ENCODE peak calls at places on chromosomes 11 and 22, in eight cellular contexts. T is brain microvascular endothelial cell, Z is transverse colon, H is GM04503, V is coronary artery, M is AG20443, P is iPS DF 6.9, R is sigmoid colon. K is an unnamed sample.

GRCh38 chr11:19191530-19192169 is 10.1 kb downstream of the CSRP3 start:
- DNase-seq in T (no peak), Z (peak; percentile 13), H (no peak), V (no peak), M (no peak), P (no peak), R (no peak), K (no peak)

GRCh38 chr11:64126796-64127195 is 39.1 kb downstream of the MACROD1 start:
- DNase-seq in T (no peak), Z (no peak), H (no peak), V (no peak), M (no peak), P (no peak), R (no peak), K (no peak)

GRCh38 chr11:72671144-72672099 is 2.8 kb downstream of the PDE2A start:
- DNase-seq in T (no peak), Z (no peak), H (no peak), V (no peak), M (no peak), P (no peak), R (no peak), K (no peak)

GRCh38 chr11:75351541-75352416 is at the start of gene ARRB1:
- DNase-seq in T (peak; percentile 6), Z (peak; percentile 81), H (no peak), V (peak; percentile 79), M (peak; percentile 85), P (no peak), R (peak; percentile 82), K (peak; percentile 76)

GRCh38 chr11:33669598-33670249 is 30.9 kb downstream of the C11orf91 start:
- DNase-seq in T (no peak), Z (no peak), H (no peak), V (no peak), M (no peak), P (no peak), R (no peak), K (no peak)

GRCh38 chr11:87300640-87301381 is 263.1 kb downstream of the TMEM135 start:
- DNase-seq in T (no peak), Z (peak; percentile 25), H (no peak), V (no peak), M (no peak), P (no peak), R (no peak), K (no peak)

GRCh38 chr22:46031066-46031465 is 54.1 kb upstream of the WNT7B start:
- DNase-seq in T (no peak), Z (no peak), H (no peak), V (peak; percentile 68), M (no peak), P (no peak), R (peak; percentile 46), K (no peak)

GRCh38 chr22:23832226-23833016 is 6.4 kb downstream of the DERL3 start:
- DNase-seq in T (no peak), Z (no peak), H (no peak), V (peak; percentile 67), M (no peak), P (no peak), R (peak; percentile 58), K (no peak)

GRCh38 chr11:70483077-70483861 is 84.9 kb downstream of the CTTN start:
- DNase-seq in T (peak; percentile 43), Z (peak; percentile 28), H (no peak), V (no peak), M (peak; percentile 52), P (no peak), R (no peak), K (no peak)

GRCh38 chr11:31807791-31808074 is 3.4 kb downstream of the PAX6 start:
- DNase-seq in T (no peak), Z (no peak), H (no peak), V (no peak), M (no peak), P (no peak), R (no peak), K (no peak)

GRCh38 chr22:32574957-32575893 is 100.6 kb downstream of the FBXO7 start:
- DNase-seq in T (no peak), Z (no peak), H (no peak), V (peak; percentile 59), M (no peak), P (no peak), R (no peak), K (no peak)

GRCh38 chr11:73578786-73579185 is 19.1 kb downstream of the FAM168A start:
- DNase-seq in T (no peak), Z (no peak), H (no peak), V (no peak), M (no peak), P (no peak), R (no peak), K (no peak)

GRCh38 chr11:73784080-73784634 is 3.5 kb upstream of the MRPL48 start:
- DNase-seq in T (no peak), Z (no peak), H (no peak), V (no peak), M (no peak), P (no peak), R (no peak), K (no peak)

GRCh38 chr11:69867076-69868002 is 48.1 kb upstream of the FGF3 start:
- DNase-seq in T (peak; percentile 51), Z (no peak), H (no peak), V (peak; percentile 69), M (peak; percentile 42), P (no peak), R (no peak), K (no peak)

GRCh38 chr11:11230802-11231562 is 122.1 kb downstream of the CSNK2A3 start:
- DNase-seq in T (no peak), Z (no peak), H (no peak), V (no peak), M (no peak), P (peak; percentile 22), R (no peak), K (no peak)

GRCh38 chr11:201936-202335 is 5.3 kb downstream of the BET1L start:
- DNase-seq in T (no peak), Z (no peak), H (no peak), V (peak; percentile 45), M (no peak), P (no peak), R (no peak), K (no peak)

GRCh38 chr11:46006418-46007070 is 84.1 kb downstream of the LARGE2 start:
- DNase-seq in T (peak; percentile 68), Z (no peak), H (no peak), V (no peak), M (peak; percentile 69), P (peak; percentile 39), R (no peak), K (no peak)

GRCh38 chr11:105609832-105610781 is at the start of gene GRIA4:
- DNase-seq in T (peak; percentile 53), Z (no peak), H (no peak), V (peak; percentile 71), M (peak; percentile 59), P (no peak), R (peak; percentile 75), K (peak; percentile 32)

GRCh38 chr11:2794419-2794795 is 91.2 kb downstream of the CDKN1C start:
- DNase-seq in T (no peak), Z (no peak), H (no peak), V (peak; percentile 68), M (no peak), P (no peak), R (peak; percentile 42), K (no peak)

GRCh38 chr22:30434775-30435315 is 9.3 kb downstream of the MTFP1 start:
- DNase-seq in T (no peak), Z (no peak), H (no peak), V (no peak), M (no peak), P (no peak), R (no peak), K (no peak)

GRCh38 chr22:27581688-27582087 is 219.9 kb downstream of the MN1 start:
- DNase-seq in T (no peak), Z (peak; percentile 61), H (no peak), V (peak; percentile 80), M (peak; percentile 85), P (no peak), R (peak; percentile 95), K (peak; percentile 88)

GRCh38 chr11:109697140-109697843 is 275.3 kb downstream of the C11orf87 start:
- DNase-seq in T (peak; percentile 55), Z (no peak), H (peak; percentile 17), V (no peak), M (peak; percentile 26), P (peak; percentile 9), R (no peak), K (no peak)

GRCh38 chr11:64742940-64743590 is 877 bp downstream of the RASGRP2 start:
- DNase-seq in T (no peak), Z (peak; percentile 80), H (no peak), V (peak; percentile 93), M (peak; percentile 94), P (no peak), R (peak; percentile 92), K (peak; percentile 95)

GRCh38 chr11:2250485-2250884 is 19.9 kb downstream of the ASCL2 start:
- DNase-seq in T (no peak), Z (no peak), H (no peak), V (no peak), M (no peak), P (no peak), R (no peak), K (no peak)

GRCh38 chr11:74024630-74025029 is 15.7 kb upstream of the UCP3 start:
- DNase-seq in T (peak; percentile 89), Z (peak; percentile 33), H (peak; percentile 39), V (no peak), M (peak; percentile 73), P (no peak), R (peak; percentile 86), K (peak; percentile 90)

GRCh38 chr11:44780940-44781631 is 54.3 kb downstream of the TSPAN18 start:
- DNase-seq in T (peak; percentile 49), Z (no peak), H (no peak), V (peak; percentile 52), M (no peak), P (no peak), R (peak; percentile 72), K (peak; percentile 40)

GRCh38 chr11:87125257-87125656 is 87.5 kb downstream of the TMEM135 start:
- DNase-seq in T (no peak), Z (no peak), H (no peak), V (no peak), M (no peak), P (no peak), R (no peak), K (no peak)

GRCh38 chr22:38088723-38089473 is 4.9 kb upstream of the SLC16A8 start:
- DNase-seq in T (no peak), Z (no peak), H (no peak), V (no peak), M (peak; percentile 83), P (no peak), R (no peak), K (no peak)

GRCh38 chr11:132300283-132300682 is 929.9 kb downstream of the NTM start:
- DNase-seq in T (peak; percentile 22), Z (no peak), H (no peak), V (no peak), M (peak; percentile 35), P (no peak), R (no peak), K (no peak)

GRCh38 chr11:62694455-62695167 is 5.3 kb upstream of the LRRN4CL start:
- DNase-seq in T (peak; percentile 72), Z (peak; percentile 85), H (no peak), V (peak; percentile 82), M (peak; percentile 80), P (no peak), R (peak; percentile 91), K (peak; percentile 86)

GRCh38 chr11:134797411-134798089 is 385.5 kb upstream of the B3GAT1 start:
- DNase-seq in T (no peak), Z (no peak), H (no peak), V (no peak), M (no peak), P (no peak), R (no peak), K (no peak)

GRCh38 chr11:71311176-71311925 is 59.0 kb upstream of the SHANK2 start:
- DNase-seq in T (no peak), Z (no peak), H (no peak), V (peak; percentile 24), M (peak; percentile 3), P (no peak), R (peak; percentile 28), K (no peak)

GRCh38 chr22:35330258-35330861 is 30.7 kb downstream of the TOM1 start:
- DNase-seq in T (peak; percentile 65), Z (peak; percentile 80), H (peak; percentile 54), V (no peak), M (peak; percentile 90), P (no peak), R (peak; percentile 98), K (peak; percentile 85)